ENCODE peak calls at places on chromosomes 12 and 14, in four cellular contexts. N is H1, P is PC-9, V is Karpas-422. W is an unnamed sample.

GRCh38 chr14:95218472-95219193 is 61.3 kb upstream of the DICER1 start:
- DNase-seq in N (no peak), P (no peak), V (no peak), W (no peak)

GRCh38 chr14:34364201-34364600 is 97.8 kb downstream of the SPTSSA start:
- DNase-seq in N (no peak), P (peak; percentile 80), V (no peak), W (no peak)

GRCh38 chr12:91140660-91141045 is 29.4 kb upstream of the LUM start:
- DNase-seq in N (no peak), P (no peak), V (no peak), W (no peak)

GRCh38 chr14:61620130-61620946 is 75.0 kb upstream of the HIF1A start:
- DNase-seq in N (no peak), P (no peak), V (no peak), W (no peak)

GRCh38 chr12:126114420-126114819 is 1049.2 kb downstream of the AACS start:
- DNase-seq in N (no peak), P (no peak), V (no peak), W (no peak)

GRCh38 chr12:23463172-23463571 is 486.3 kb downstream of the SOX5 start:
- DNase-seq in N (no peak), P (no peak), V (no peak), W (no peak)

GRCh38 chr12:29547151-29547561 is 49.7 kb upstream of the OVCH1 start:
- DNase-seq in N (no peak), P (peak; percentile 36), V (no peak), W (no peak)

GRCh38 chr12:71594214-71594948 is 69.3 kb downstream of the ZFC3H1 start:
- DNase-seq in N (no peak), P (no peak), V (no peak), W (no peak)

GRCh38 chr12:18153826-18154225 is 63.8 kb upstream of the RERGL start:
- DNase-seq in N (no peak), P (no peak), V (no peak), W (no peak)

GRCh38 chr12:26735249-26735639 is 97.8 kb downstream of the ITPR2 start:
- DNase-seq in N (no peak), P (no peak), V (no peak), W (no peak)

GRCh38 chr14:64983439-64984310 is 3.0 kb upstream of the FNTB start:
- DNase-seq in N (no peak), P (peak; percentile 65), V (peak; percentile 90), W (peak; percentile 50)

GRCh38 chr12:55642275-55643068 is 5.8 kb downstream of the OR10P1 start:
- DNase-seq in N (no peak), P (no peak), V (peak; percentile 69), W (peak; percentile 29)

GRCh38 chr12:116590561-116590960 is 31.4 kb downstream of the MAP1LC3B2 start:
- DNase-seq in N (no peak), P (peak; percentile 90), V (peak; percentile 60), W (no peak)

GRCh38 chr12:49342914-49343731 is 3.6 kb upstream of the DNAJC22 start:
- DNase-seq in N (no peak), P (no peak), V (peak; percentile 67), W (no peak)

GRCh38 chr14:58755026-58755929 is 117.5 kb downstream of the DACT1 start:
- DNase-seq in N (no peak), P (no peak), V (no peak), W (no peak)

GRCh38 chr12:48192861-48193260 is 9.4 kb downstream of the CCDC184 start:
- DNase-seq in N (no peak), P (no peak), V (peak; percentile 10), W (no peak)

GRCh38 chr12:101127521-101128219 is 82.4 kb downstream of the SLC5A8 start:
- DNase-seq in N (no peak), P (no peak), V (peak; percentile 33), W (no peak)

GRCh38 chr14:89033756-89034155 is 209.3 kb downstream of the TTC8 start:
- DNase-seq in N (no peak), P (no peak), V (no peak), W (no peak)

GRCh38 chr14:89028462-89029134 is 204.1 kb downstream of the TTC8 start:
- DNase-seq in N (no peak), P (no peak), V (no peak), W (no peak)

GRCh38 chr14:89030921-89031320 is 206.5 kb downstream of the TTC8 start:
- DNase-seq in N (no peak), P (no peak), V (no peak), W (no peak)

GRCh38 chr14:89029961-89030694 is 205.7 kb downstream of the TTC8 start:
- DNase-seq in N (no peak), P (no peak), V (no peak), W (no peak)

DNA sequence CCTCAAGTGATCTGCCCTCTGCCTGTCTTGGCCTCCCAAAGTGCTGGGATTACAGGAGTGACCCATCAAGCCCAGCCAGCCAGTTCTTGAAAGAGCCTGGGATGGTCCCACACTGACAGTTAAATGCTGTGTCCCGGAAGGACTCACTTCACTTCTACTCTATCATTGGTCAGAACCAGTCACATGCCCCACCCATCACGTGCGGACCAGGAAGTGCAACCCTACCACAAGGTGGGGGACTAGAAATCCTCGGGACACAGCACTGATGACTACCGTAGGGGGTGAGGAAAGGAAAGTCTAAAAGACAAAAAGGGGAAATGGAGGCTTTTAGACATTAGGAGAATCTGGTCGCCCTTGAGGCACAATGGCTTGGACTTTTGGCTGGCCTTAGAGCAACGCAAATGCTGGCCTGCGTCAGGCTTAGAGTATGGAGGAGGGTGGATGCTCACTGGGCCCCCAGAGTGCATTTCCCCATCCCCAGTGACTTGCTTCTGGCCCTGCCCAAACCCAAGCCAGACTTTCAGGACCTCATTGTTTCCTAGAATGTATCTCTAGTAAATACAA is 207.7 kb downstream of the TTC8 start:
- DNase-seq in N (no peak), P (no peak), V (peak; percentile 61), W (no peak)
- H2AFZ ChIP-seq in N (peak overlapping the region; percentile 48), P (no peak overlapping the region), V (peak overlapping the region; percentile 6), W (no peak overlapping the region)

DNA sequence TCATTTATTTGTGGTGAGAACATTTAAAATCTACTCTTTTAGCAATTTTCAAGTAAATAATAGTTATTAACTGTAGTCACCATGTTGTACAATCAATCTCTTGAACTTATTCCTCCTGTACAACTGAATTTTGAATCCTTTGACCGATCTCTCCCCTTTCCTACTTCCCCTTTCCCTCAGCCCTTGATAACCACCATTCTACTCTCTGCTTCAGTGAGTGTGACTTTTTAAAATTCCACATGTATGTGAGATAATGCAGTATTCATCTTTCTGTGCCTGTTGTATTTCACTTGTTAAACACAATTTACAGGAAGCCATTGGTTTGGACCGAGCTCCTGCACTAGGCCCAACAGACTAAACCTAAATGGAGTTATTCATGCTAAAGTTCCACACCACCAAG is 458.9 kb upstream of the PDE3A start:
- DNase-seq in N (no peak), P (no peak), V (no peak), W (no peak)
- H2AFZ ChIP-seq in N (no peak overlapping the region), P (no peak overlapping the region), V (no peak overlapping the region), W (no peak overlapping the region)

GRCh38 chr14:32167907-32168306 is 33.9 kb upstream of the RNU6-7 start:
- DNase-seq in N (no peak), P (no peak), V (no peak), W (no peak)
- H2AFZ ChIP-seq in N (no peak overlapping the region), P (no peak overlapping the region), V (no peak overlapping the region), W (no peak overlapping the region)

GRCh38 chr14:67487332-67487731 is 1.2 kb downstream of the TMEM229B start:
- DNase-seq in N (no peak), P (no peak), V (peak; percentile 73), W (no peak)

GRCh38 chr14:67490201-67490600 is 1.7 kb upstream of the TMEM229B start:
- DNase-seq in N (no peak), P (no peak), V (no peak), W (no peak)

GRCh38 chr14:67486890-67487289 is 1.6 kb downstream of the TMEM229B start:
- DNase-seq in N (no peak), P (no peak), V (no peak), W (no peak)

GRCh38 chr14:67485501-67486095 is 2.9 kb downstream of the TMEM229B start:
- DNase-seq in N (no peak), P (no peak), V (no peak), W (no peak)

GRCh38 chr14:67487937-67488893 is at the start of gene TMEM229B:
- DNase-seq in N (no peak), P (no peak), V (peak; percentile 98), W (peak; percentile 85)
- H2AFZ ChIP-seq in N (no peak within 1 kb of the TSS), P (no peak within 1 kb of the TSS), V (no peak within 1 kb of the TSS), W (peak within 1 kb of the TSS; percentile 51)

GRCh38 chr14:70779667-70780066 is 29.6 kb downstream of the MAP3K9 start:
- DNase-seq in N (no peak), P (no peak), V (no peak), W (no peak)

GRCh38 chr14:70782361-70782760 is 27.0 kb downstream of the MAP3K9 start:
- DNase-seq in N (no peak), P (peak; percentile 95), V (no peak), W (no peak)

GRCh38 chr14:70776197-70776596 is 33.1 kb downstream of the MAP3K9 start:
- DNase-seq in N (no peak), P (no peak), V (no peak), W (no peak)

GRCh38 chr14:70784886-70785285 is 24.4 kb downstream of the MAP3K9 start:
- DNase-seq in N (no peak), P (no peak), V (no peak), W (no peak)

DNA sequence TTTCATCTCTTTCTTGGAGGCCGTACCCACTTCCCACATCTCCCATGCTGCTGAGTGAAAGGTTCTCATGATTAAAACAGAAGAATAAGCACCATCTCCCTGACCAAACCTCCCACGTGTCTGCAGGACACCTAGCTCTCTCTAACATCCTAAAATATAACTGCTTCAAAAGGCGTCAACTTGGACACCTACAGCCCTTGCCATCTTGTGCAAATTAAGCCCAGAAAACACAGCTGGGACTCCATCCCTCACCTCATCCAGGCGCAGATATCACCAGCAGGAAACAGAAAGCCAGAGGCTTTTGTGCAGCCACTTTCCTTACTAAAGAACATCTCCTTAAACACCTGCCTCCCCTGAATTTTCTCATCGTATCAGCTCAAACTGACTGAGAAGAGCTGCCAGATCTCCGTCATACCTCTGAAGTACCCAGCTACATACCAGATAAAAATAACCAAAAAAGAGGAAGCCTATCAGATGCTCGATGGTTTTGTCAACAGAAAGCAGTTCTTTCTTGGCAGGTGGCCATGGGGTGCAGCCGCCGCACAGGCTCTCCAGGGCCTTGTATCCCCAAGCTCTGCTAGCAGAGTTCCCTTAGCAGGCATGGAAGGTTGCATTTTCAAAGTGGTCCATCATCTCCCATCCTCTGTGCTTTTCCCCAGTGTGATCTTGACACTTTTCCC is 28.8 kb downstream of the MAP3K9 start:
- DNase-seq in N (no peak), P (no peak), V (peak; percentile 95), W (no peak)
- H2AFZ ChIP-seq in N (no peak overlapping the region), P (no peak overlapping the region), V (no peak overlapping the region), W (no peak overlapping the region)

GRCh38 chr14:81264011-81264410 is 43.3 kb upstream of the GTF2A1 start:
- DNase-seq in N (no peak), P (no peak), V (no peak), W (no peak)
- H2AFZ ChIP-seq in N (no peak overlapping the region), P (no peak overlapping the region), V (no peak overlapping the region), W (no peak overlapping the region)

GRCh38 chr12:51383281-51383905 is 7.8 kb downstream of the GALNT6 start:
- DNase-seq in N (no peak), P (peak; percentile 89), V (no peak), W (peak; percentile 61)
- H2AFZ ChIP-seq in N (no peak overlapping the region), P (no peak overlapping the region), V (no peak overlapping the region), W (no peak overlapping the region)

GRCh38 chr12:56991319-56991906 is 14.9 kb downstream of the ZBTB39 start:
- DNase-seq in N (no peak), P (no peak), V (no peak), W (peak; percentile 27)
- H2AFZ ChIP-seq in N (no peak overlapping the region), P (peak overlapping the region; percentile 55), V (no peak overlapping the region), W (peak overlapping the region; percentile 52)

GRCh38 chr12:82082476-82082875 is 275.7 kb downstream of the CCDC59 start:
- DNase-seq in N (no peak), P (no peak), V (no peak), W (no peak)
- H2AFZ ChIP-seq in N (no peak overlapping the region), P (no peak overlapping the region), V (no peak overlapping the region), W (no peak overlapping the region)